ENCODE peak calls at places on chromosome 2, in six cellular contexts. S, D, C, X, V and A are unnamed samples.

GRCh38 chr2:79887747-79888374 is 375.0 kb downstream of the CTNNA2 start:
- DNase-seq in S (no peak), D (peak; percentile 71), C (peak; percentile 25), X (peak; percentile 70), V (peak; percentile 9), A (peak; percentile 46)

GRCh38 chr2:127011136-127011740 is 95.7 kb downstream of the BIN1 start:
- DNase-seq in S (no peak), D (no peak), C (no peak), X (no peak), V (no peak), A (no peak)

GRCh38 chr2:172710584-172711024 is 25.0 kb upstream of the RAPGEF4 start:
- DNase-seq in S (peak; percentile 27), D (peak; percentile 95), C (peak; percentile 72), X (peak; percentile 91), V (no peak), A (no peak)

GRCh38 chr2:181178823-181179412 is 198.5 kb downstream of the UBE2E3 start:
- DNase-seq in S (peak; percentile 10), D (no peak), C (no peak), X (no peak), V (no peak), A (no peak)

GRCh38 chr2:17300141-17300540 is 218.1 kb downstream of the RAD51AP2 start:
- DNase-seq in S (no peak), D (peak; percentile 80), C (peak; percentile 67), X (peak; percentile 64), V (no peak), A (peak; percentile 53)

GRCh38 chr2:98463988-98464771 is 19.5 kb downstream of the INPP4A start:
- DNase-seq in S (no peak), D (no peak), C (no peak), X (no peak), V (no peak), A (no peak)

GRCh38 chr2:13524492-13524891 is 807.8 kb downstream of the TRIB2 start:
- DNase-seq in S (no peak), D (no peak), C (no peak), X (no peak), V (no peak), A (no peak)

GRCh38 chr2:162838141-162838500 is 446 bp downstream of the KCNH7 start:
- DNase-seq in S (no peak), D (no peak), C (no peak), X (no peak), V (no peak), A (no peak)

GRCh38 chr2:733495-733894 is 56.3 kb upstream of the TMEM18 start:
- DNase-seq in S (no peak), D (no peak), C (no peak), X (no peak), V (no peak), A (no peak)

GRCh38 chr2:213246665-213247281 is 37.5 kb upstream of the SPAG16 start:
- DNase-seq in S (no peak), D (peak; percentile 64), C (peak; percentile 30), X (peak; percentile 79), V (peak; percentile 19), A (no peak)

GRCh38 chr2:9144047-9144446 is 62.6 kb upstream of the ASAP2 start:
- DNase-seq in S (no peak), D (no peak), C (no peak), X (no peak), V (no peak), A (no peak)

GRCh38 chr2:96530144-96530430 is 6.5 kb upstream of the ARID5A start:
- DNase-seq in S (no peak), D (no peak), C (no peak), X (no peak), V (no peak), A (no peak)

GRCh38 chr2:112055110-112055832 is at the start of gene TMEM87B:
- DNase-seq in S (peak; percentile 94), D (peak; percentile 98), C (peak; percentile 84), X (peak; percentile 99), V (peak; percentile 93), A (peak; percentile 98)

GRCh38 chr2:180707867-180708205 is 272.6 kb upstream of the UBE2E3 start:
- DNase-seq in S (no peak), D (peak; percentile 92), C (peak; percentile 88), X (peak; percentile 97), V (no peak), A (peak; percentile 39)

GRCh38 chr2:176234966-176235365 is 34.3 kb upstream of the MTX2 start:
- DNase-seq in S (no peak), D (no peak), C (no peak), X (no peak), V (no peak), A (no peak)